ENCODE peak calls at places on chromosomes 5 and 9, in five cellular contexts. Y, J, M, G and S are unnamed samples.

GRCh38 chr9:95592931-95593330 is 76.2 kb upstream of the PTCH1 start:
- DNase-seq in G (no peak), J (no peak), Y (no peak), M (no peak), S (no peak)

GRCh38 chr5:112006721-112007120 is 249.7 kb upstream of the NREP start:
- DNase-seq in M (no peak), Y (no peak), G (no peak), J (no peak), S (no peak)

GRCh38 chr9:131468031-131468430 is 34.7 kb upstream of the POMT1 start:
- DNase-seq in J (no peak), Y (no peak), M (no peak), G (no peak), S (no peak)

GRCh38 chr9:76472925-76473324 is 13.9 kb downstream of the GCNT1 start:
- DNase-seq in J (no peak), M (no peak), G (no peak), Y (no peak), S (no peak)

GRCh38 chr5:55151923-55152842 is 7.8 kb upstream of the GPX8 start:
- DNase-seq in G (no peak), Y (no peak), J (no peak), M (no peak), S (no peak)

GRCh38 chr9:33136721-33137120 is 30.4 kb downstream of the B4GALT1 start:
- DNase-seq in G (no peak), J (no peak), Y (no peak), M (no peak), S (peak)

GRCh38 chr5:177604116-177604521 is 4.2 kb downstream of the B4GALT7 start:
- DNase-seq in G (no peak), M (no peak), J (no peak), Y (no peak), S (no peak)

GRCh38 chr5:34576849-34577248 is 79.3 kb upstream of the RAI14 start:
- DNase-seq in M (no peak), G (no peak), Y (no peak), J (no peak), S (no peak)

GRCh38 chr9:125467341-125467740 is 205.7 kb downstream of the GAPVD1 start:
- DNase-seq in Y (no peak), G (no peak), M (no peak), J (no peak), S (no peak)

GRCh38 chr5:170111088-170111796 is 5.5 kb downstream of the FOXI1 start:
- DNase-seq in G (no peak), J (no peak), Y (no peak), M (peak), S (no peak)

GRCh38 chr5:54242287-54242686 is 68.1 kb downstream of the ARL15 start:
- DNase-seq in J (no peak), Y (no peak), M (no peak), G (no peak), S (no peak)

GRCh38 chr9:136133191-136133958 is 14.7 kb upstream of the TMEM250 start:
- DNase-seq in Y (no peak), G (no peak), J (peak), M (no peak), S (no peak)

GRCh38 chr9:77588319-77588937 is 59.7 kb downstream of the GNA14 start:
- DNase-seq in J (no peak), Y (no peak), G (no peak), M (no peak), S (no peak)

GRCh38 chr9:136300016-136300415 is 3.9 kb downstream of the CCDC187 start:
- DNase-seq in J (no peak), G (no peak), Y (no peak), M (no peak), S (no peak)

GRCh38 chr9:92234503-92234902 is 59.0 kb downstream of the IARS1 start:
- DNase-seq in G (no peak), M (no peak), J (no peak), Y (no peak), S (no peak)

GRCh38 chr9:33092634-33093033 is 16.2 kb upstream of the SMU1 start:
- DNase-seq in J (no peak), Y (no peak), G (no peak), M (no peak), S (no peak)

GRCh38 chr9:132166599-132166998 is 4.7 kb downstream of the NTNG2 start:
- DNase-seq in G (no peak), Y (no peak), M (no peak), J (no peak), S (peak)

GRCh38 chr9:137136261-137136925 is 2.6 kb upstream of the GRIN1 start:
- DNase-seq in Y (no peak), G (no peak), J (no peak), M (no peak), S (no peak)

GRCh38 chr5:137735531-137736284 is at the start of gene KLHL3:
- DNase-seq in M (peak), J (peak), G (peak), Y (no peak), S (peak)

GRCh38 chr5:92678576-92679105 is 902.4 kb downstream of the NR2F1-AS1 start:
- DNase-seq in M (no peak), Y (no peak), G (no peak), J (no peak), S (no peak)

GRCh38 chr5:123754167-123754840 is 242.3 kb downstream of the CSNK1G3 start:
- DNase-seq in M (no peak), J (no peak), Y (no peak), G (no peak), S (no peak)

GRCh38 chr9:108049026-108049591 is 559.5 kb upstream of the KLF4 start:
- DNase-seq in J (no peak), G (no peak), Y (no peak), M (no peak), S (no peak)

GRCh38 chr5:179336126-179336870 is 9.0 kb downstream of the ADAMTS2 start:
- DNase-seq in J (no peak), Y (no peak), G (no peak), M (no peak), S (peak)

GRCh38 chr5:39424751-39425524 is at the start of gene DAB2:
- DNase-seq in J (peak), G (peak), Y (peak), M (peak), S (peak)

GRCh38 chr5:138869763-138870500 is 5.2 kb downstream of the LRRTM2 start:
- DNase-seq in Y (no peak), M (no peak), J (no peak), G (no peak), S (no peak)

GRCh38 chr5:150488519-150489357 is 19.2 kb upstream of the NDST1 start:
- DNase-seq in J (no peak), Y (no peak), G (peak), M (no peak), S (peak)

GRCh38 chr9:35538361-35539234 is 48.7 kb downstream of the RUSC2 start:
- DNase-seq in G (peak), Y (no peak), J (peak), M (no peak), S (peak)

GRCh38 chr5:56405536-56405935 is 172.4 kb upstream of the ANKRD55 start:
- DNase-seq in M (no peak), J (no peak), G (no peak), Y (no peak), S (no peak)